ENCODE peak calls at places on chromosomes 16 and 17, in seven cellular contexts. X, J, V, D, G, Z and N are unnamed samples. For H3K27me3, the result is how much of the 10 kb centered on the place peaks cover.

GRCh38 chr17:64216030-64216384 is 47.1 kb downstream of the TEX2 start:
- DNase-seq in J (no peak), D (no peak), Z (peak), X (no peak), V (no peak), G (no peak), N (no peak)

GRCh38 chr17:58666858-58667267 is 25.0 kb downstream of the TEX14 start:
- DNase-seq in V (peak), D (no peak), Z (no peak), G (no peak), X (peak), J (peak), N (peak)

GRCh38 chr17:80983545-80983944 is 8.1 kb upstream of the CHMP6 start:
- DNase-seq in V (no peak), Z (no peak), J (no peak), D (no peak), G (no peak), X (no peak), N (no peak)

GRCh38 chr17:68733241-68734176 is 132.3 kb upstream of the FAM20A start:
- DNase-seq in D (peak), G (no peak), V (peak), Z (peak), X (no peak), J (no peak), N (no peak)

GRCh38 chr17:15220785-15221184 is 44.3 kb downstream of the PMP22 start:
- DNase-seq in V (no peak), Z (no peak), X (no peak), J (no peak), D (no peak), G (no peak), N (no peak)

GRCh38 chr17:75163074-75163473 is 8.8 kb upstream of the JPT1 start:
- DNase-seq in Z (no peak), D (no peak), X (no peak), V (no peak), J (no peak), G (no peak), N (no peak)

GRCh38 chr16:88284626-88285513 is 97.9 kb upstream of the ZNF469 start:
- DNase-seq in Z (no peak), D (no peak), G (no peak), V (no peak), J (no peak), X (no peak), N (no peak)

GRCh38 chr16:11685844-11686618 is 17.8 kb downstream of the SNN start:
- DNase-seq in J (peak), Z (no peak), G (no peak), D (no peak), V (no peak), X (peak), N (no peak)

GRCh38 chr17:77400445-77400870 is 259.7 kb downstream of the SEC14L1 start:
- DNase-seq in V (peak), G (peak), X (no peak), Z (peak), D (no peak), J (no peak), N (no peak)

DNA sequence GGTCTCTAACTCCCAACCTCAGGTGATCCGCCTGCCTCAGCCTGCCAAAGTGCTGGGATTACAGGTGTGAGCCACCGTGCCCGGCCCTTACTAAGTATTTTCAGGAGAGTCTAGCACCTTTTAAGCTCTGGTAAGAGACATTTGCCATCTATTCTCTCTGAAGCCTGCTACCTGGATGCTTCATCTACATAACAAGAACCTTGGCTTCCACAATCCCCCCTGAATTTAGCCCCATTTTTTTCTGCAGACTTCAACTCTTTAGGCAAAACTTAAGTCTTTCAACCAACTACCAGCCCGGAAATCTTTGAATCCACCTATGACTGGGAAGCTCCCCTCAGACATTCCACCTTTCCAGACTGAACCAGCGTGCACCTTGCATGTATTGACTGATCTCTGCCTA is 14.0 kb upstream of the UBE2I start:
- DNase-seq in D (no peak), V (no peak), Z (no peak), J (no peak), X (no peak), G (no peak), N (no peak)
- H3K27me3 ChIP-seq in D (under half), V (under half), Z (under half), J (under half), X (under half), G (under half), N (half or more)

GRCh38 chr16:2205104-2205966 is at the start of gene MLST8:
- DNase-seq in D (peak), V (peak), X (peak), J (peak), G (peak), Z (peak), N (peak)
- TF ChIP-seq CTCF in D (no peak), V (peak), X (no peak), J (no peak), G (peak), Z (no peak), N (no peak)

GRCh38 chr16:64544859-64545258 is 577.0 kb downstream of the CDH11 start:
- DNase-seq in G (no peak), X (no peak), Z (no peak), V (no peak), D (no peak), J (no peak), N (no peak)

GRCh38 chr16:64542152-64542551 is 579.7 kb downstream of the CDH11 start:
- DNase-seq in X (no peak), V (no peak), G (no peak), Z (no peak), D (no peak), J (no peak), N (no peak)

GRCh38 chr16:64540449-64540848 is 581.4 kb downstream of the CDH11 start:
- DNase-seq in J (no peak), X (no peak), Z (no peak), G (no peak), D (no peak), V (no peak), N (no peak)

GRCh38 chr16:64545769-64546168 is 576.1 kb downstream of the CDH11 start:
- DNase-seq in G (no peak), J (no peak), D (no peak), X (peak), Z (no peak), V (no peak), N (no peak)

DNA sequence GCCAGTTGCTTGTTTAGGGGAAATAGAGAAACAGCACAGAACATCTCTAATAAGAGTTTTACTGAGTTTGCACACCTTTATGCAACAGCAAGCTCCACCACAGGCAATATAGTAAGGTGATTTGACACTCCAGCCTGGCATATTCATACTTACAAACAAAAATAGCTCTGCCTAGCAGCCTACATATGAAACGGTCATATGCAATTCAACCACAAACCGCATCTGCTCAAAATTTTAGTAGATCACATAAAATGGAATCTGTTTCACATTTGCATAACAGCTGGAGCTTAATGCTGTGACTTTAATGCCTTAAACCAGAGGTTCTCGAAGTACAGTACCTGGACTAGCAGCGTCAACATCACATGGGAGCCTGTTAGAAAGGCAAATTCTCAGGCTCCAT is 578.5 kb downstream of the CDH11 start:
- DNase-seq in V (no peak), J (no peak), X (no peak), G (no peak), D (no peak), Z (no peak), N (no peak)
- H3K27me3 ChIP-seq in V (under half), J (under half), X (under half), G (under half), D (under half), Z (under half), N (under half)

GRCh38 chr16:69535123-69536050 is 30.4 kb upstream of the NFAT5 start:
- DNase-seq in G (no peak), X (no peak), D (no peak), V (no peak), Z (peak), J (no peak), N (no peak)

GRCh38 chr16:69534720-69535119 is 31.0 kb upstream of the NFAT5 start:
- DNase-seq in Z (no peak), D (no peak), J (no peak), V (no peak), G (no peak), X (no peak), N (no peak)

GRCh38 chr16:69531988-69532387 is 33.8 kb upstream of the NFAT5 start:
- DNase-seq in J (no peak), Z (no peak), G (no peak), X (no peak), V (no peak), D (no peak), N (no peak)

GRCh38 chr16:69537706-69538080 is 28.1 kb upstream of the NFAT5 start:
- DNase-seq in X (no peak), D (no peak), Z (no peak), J (no peak), V (no peak), G (no peak), N (no peak)

GRCh38 chr16:69532761-69533459 is 32.9 kb upstream of the NFAT5 start:
- DNase-seq in D (no peak), Z (no peak), J (no peak), V (no peak), X (no peak), G (no peak), N (no peak)
- TF ChIP-seq CTCF in D (no peak), Z (no peak), J (no peak), V (no peak), X (no peak), G (no peak), N (no peak)